ENCODE peak calls at places on chromosomes 2 and 18, in six cellular contexts. N is breast epithelium, H is gastrocnemius medialis, F is fibroblast of lung, X is IMR-90, B is Peyer's patch. A is an unnamed sample. For H3K9me3, the result is how much of the 10 kb centered on the place peaks cover.

GRCh38 chr2:113672297-113672696 is 45.2 kb downstream of the RABL2A start:
- DNase-seq in N (no peak), H (no peak), F (no peak), X (no peak), B (no peak), A (no peak)

GRCh38 chr2:205816268-205816667 is 134.0 kb downstream of the NRP2 start:
- DNase-seq in N (no peak), H (no peak), F (no peak), X (no peak), B (no peak), A (no peak)

GRCh38 chr2:150612957-150613710 is 125.7 kb upstream of the RND3 start:
- DNase-seq in N (no peak), H (no peak), F (no peak), X (no peak), B (no peak), A (no peak)

GRCh38 chr2:127254386-127254981 is 34.4 kb upstream of the CYP27C1 start:
- DNase-seq in N (no peak), H (no peak), F (peak), X (peak), B (no peak), A (no peak)

GRCh38 chr2:197174539-197175094 is 136.0 kb downstream of the ANKRD44 start:
- DNase-seq in N (no peak), H (no peak), F (peak), X (peak), B (no peak), A (no peak)

GRCh38 chr2:23708771-23709170 is 218.2 kb downstream of the ATAD2B start:
- DNase-seq in N (no peak), H (no peak), F (no peak), X (no peak), B (no peak), A (no peak)

GRCh38 chr18:69217271-69217670 is 183.4 kb upstream of the DOK6 start:
- DNase-seq in N (no peak), H (no peak), F (no peak), X (no peak), B (no peak), A (no peak)

GRCh38 chr2:40418614-40419013 is 33.3 kb downstream of the SLC8A1 start:
- DNase-seq in N (no peak), H (no peak), F (no peak), X (peak), B (no peak), A (no peak)

GRCh38 chr2:149329470-149330126 is 789 bp upstream of the LYPD6 start:
- DNase-seq in N (peak), H (no peak), F (peak), X (peak), B (no peak), A (peak)

GRCh38 chr2:199366406-199366805 is 91.3 kb downstream of the SATB2 start:
- DNase-seq in N (no peak), H (no peak), F (peak), X (peak), B (no peak), A (no peak)

DNA sequence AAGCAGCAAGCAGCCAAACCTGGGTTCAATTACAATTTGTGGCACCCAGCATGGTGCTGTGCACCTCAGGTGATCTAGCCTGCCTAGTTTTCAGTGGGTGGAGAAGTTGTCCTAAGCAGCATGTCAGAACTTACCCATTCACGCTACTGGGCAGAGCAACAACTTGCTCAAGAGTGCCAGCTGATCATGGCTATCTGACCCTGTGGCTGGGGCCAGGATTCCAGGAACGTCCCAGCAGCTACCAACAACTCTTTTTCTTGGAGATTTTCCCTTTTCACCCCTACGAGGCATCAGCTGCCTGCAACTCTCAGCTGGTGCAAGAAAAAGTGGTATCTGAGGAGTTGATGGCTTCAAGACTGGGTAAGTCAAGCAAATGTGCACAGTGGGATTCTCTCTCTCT is 83.5 kb downstream of the SH3YL1 start:
- DNase-seq in N (no peak), H (no peak), F (no peak), X (no peak), B (no peak), A (no peak)
- H3K9me3 ChIP-seq in N (under half), H (under half), F (under half), X (under half), B (under half), A (under half)

GRCh38 chr2:155250800-155251199 is 552.3 kb downstream of the KCNJ3 start:
- DNase-seq in N (no peak), H (no peak), F (no peak), X (no peak), B (no peak), A (peak)
- TF ChIP-seq CTCF in N (no peak), H (no peak), F (no peak), X (no peak), B (peak), A (peak)

DNA sequence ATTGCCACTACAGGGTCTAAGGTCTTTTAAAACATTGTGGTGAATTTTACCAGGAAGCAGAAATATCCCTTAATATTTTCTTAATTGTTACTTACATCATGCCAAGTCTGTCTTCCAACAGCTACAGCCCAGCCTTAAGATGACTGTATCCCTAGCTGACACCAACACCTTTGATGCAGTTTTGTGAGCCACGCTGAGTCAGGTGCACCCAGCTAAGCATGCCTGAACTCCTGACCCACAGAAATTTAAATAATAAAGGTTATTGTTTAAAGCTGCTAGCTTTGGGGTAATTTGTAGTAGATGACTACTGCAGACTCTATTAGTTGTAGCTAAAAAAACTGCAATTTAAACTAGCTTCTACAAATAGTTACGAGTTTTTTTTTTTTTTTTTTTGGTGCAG is 1757.9 kb upstream of the LRRTM1 start:
- DNase-seq in N (no peak), H (no peak), F (no peak), X (no peak), B (no peak), A (no peak)
- H3K9me3 ChIP-seq in N (under half), H (under half), F (under half), X (under half), B (under half), A (under half)

GRCh38 chr2:4895376-4895775 is 796.8 kb upstream of the SOX11 start:
- DNase-seq in N (no peak), H (no peak), F (no peak), X (no peak), B (no peak), A (no peak)
- TF ChIP-seq CTCF in N (no peak), H (no peak), F (no peak), X (no peak), B (no peak), A (peak)

DNA sequence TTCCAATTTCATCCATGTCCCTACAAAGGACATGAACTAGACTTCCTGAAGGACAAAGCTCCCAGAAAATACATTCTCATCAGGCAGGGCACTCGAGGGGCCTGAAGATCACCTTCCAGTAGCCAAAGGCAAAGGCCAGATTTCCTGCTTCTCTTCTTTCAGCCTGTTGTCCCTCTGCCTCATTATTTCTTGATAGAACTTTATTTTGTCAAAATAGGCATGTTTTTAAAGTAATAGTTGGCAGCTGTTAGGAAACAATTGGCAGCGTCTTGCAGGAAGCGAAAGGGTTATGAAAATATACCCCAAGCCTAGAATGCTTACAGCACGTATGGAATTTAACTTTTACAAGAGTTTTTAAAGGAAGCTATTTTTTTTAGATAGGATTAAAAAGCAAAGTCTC is 74.9 kb downstream of the LINC00305 start:
- DNase-seq in N (no peak), H (no peak), F (no peak), X (no peak), B (no peak), A (no peak)
- H3K9me3 ChIP-seq in N (under half), H (under half), F (under half), X (under half), B (under half), A (under half)

DNA sequence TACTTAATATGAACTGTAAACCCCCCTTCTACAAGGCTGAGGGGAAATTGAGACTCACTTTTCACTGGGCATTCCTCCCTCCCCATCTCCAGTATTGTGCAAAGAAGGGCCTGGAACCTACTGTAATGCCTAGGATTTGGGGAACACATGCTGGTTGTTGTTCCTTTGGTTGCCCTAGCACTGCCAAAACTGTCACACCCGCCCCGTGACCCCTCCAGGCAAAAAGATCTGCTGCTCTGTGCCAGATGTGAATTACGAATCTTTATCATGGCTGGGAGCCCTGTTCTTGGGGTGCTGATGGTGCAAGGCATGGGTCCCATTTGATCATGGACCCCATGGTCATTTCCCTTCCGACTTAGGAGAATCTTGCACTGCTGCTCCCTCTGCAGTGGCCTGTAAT is 95.4 kb downstream of the CABLES1 start:
- DNase-seq in N (no peak), H (no peak), F (no peak), X (no peak), B (no peak), A (no peak)
- TF ChIP-seq CTCF in N (no peak), H (no peak), F (no peak), X (no peak), B (no peak), A (no peak)

DNA sequence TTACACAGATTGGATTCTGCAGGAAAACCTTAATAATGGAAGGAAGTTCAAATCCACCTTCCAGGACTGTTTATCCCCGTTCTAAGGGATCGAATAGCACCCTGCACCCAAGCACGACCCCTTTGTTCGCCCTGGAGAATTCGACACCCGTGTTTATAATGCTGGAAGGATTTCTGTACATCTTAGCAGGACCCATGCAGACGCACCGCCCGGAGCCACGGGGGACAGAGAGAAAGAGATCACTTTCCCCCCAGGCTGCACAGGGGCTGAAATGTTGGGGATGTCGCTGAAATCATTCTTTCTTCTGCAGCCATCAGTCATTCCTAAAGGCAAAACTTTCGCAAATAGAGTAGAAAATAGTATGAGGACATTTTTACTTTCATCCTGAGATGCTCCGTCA is 238.7 kb upstream of the SALL3 start:
- DNase-seq in N (no peak), H (no peak), F (no peak), X (no peak), B (no peak), A (peak)
- H3K9me3 ChIP-seq in N (under half), H (under half), F (under half), X (half or more), B (under half), A (under half)

GRCh38 chr2:26244479-26245230 is at the start of the genes HADHA and HADHB:
- DNase-seq in N (peak), H (peak), F (peak), X (peak), B (peak), A (peak)
- TF ChIP-seq CTCF in N (peak), H (no peak), F (peak), X (peak), B (peak), A (peak)

DNA sequence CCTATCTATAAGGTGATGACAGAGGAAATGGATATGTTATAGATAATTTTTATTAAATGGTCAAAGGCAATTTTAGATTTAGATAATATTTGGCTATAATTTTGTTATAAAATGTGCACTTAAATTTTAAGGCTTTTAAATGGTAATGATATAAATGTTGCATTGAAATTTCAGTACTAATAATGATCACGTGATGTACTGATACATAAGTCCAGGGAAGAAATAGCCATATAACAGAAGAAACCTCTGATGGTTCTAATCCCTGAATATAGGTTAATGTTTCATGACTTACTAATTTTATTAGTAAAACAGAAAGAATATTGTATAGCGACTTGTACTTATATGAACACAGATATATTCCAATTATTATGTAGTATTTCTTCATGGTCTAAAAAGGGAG is 211.9 kb downstream of the SOCS6 start:
- DNase-seq in N (no peak), H (no peak), F (no peak), X (no peak), B (no peak), A (no peak)
- H3K9me3 ChIP-seq in N (under half), H (under half), F (under half), X (under half), B (under half), A (under half)

GRCh38 chr2:27050281-27050995 is 1.0 kb upstream of the AGBL5 start:
- DNase-seq in N (peak), H (peak), F (peak), X (peak), B (peak), A (peak)
- TF ChIP-seq CTCF in N (peak), H (peak), F (peak), X (peak), B (peak), A (peak)